ENCODE peak calls at places on chromosomes 12 and 14, in eight cellular contexts. One of them, this sample, is unnamed.

GRCh38 chr12:105573574-105573973 is 243.1 kb downstream of the C12orf75 start:
- DNase-seq in astrocyte of the spinal cord: no peak
- DNase-seq in keratinocyte: no peak
- DNase-seq in dorsolateral prefrontal cortex: no peak
- DNase-seq in OCI-LY7: no peak
- DNase-seq in AG09319: no peak
- DNase-seq in cardiac fibroblast: no peak
- DNase-seq in foreskin fibroblast: no peak
- DNase-seq in this sample: no peak

GRCh38 chr12:128245106-128245505 is 21.9 kb upstream of the TMEM132C start:
- DNase-seq in OCI-LY7: no peak
- DNase-seq in cardiac fibroblast: no peak
- DNase-seq in foreskin fibroblast: no peak
- DNase-seq in AG09319: no peak
- DNase-seq in dorsolateral prefrontal cortex: no peak
- DNase-seq in keratinocyte: no peak
- DNase-seq in astrocyte of the spinal cord: no peak
- DNase-seq in this sample: no peak

GRCh38 chr14:77299776-77300175 is 20.9 kb downstream of the POMT2 start:
- DNase-seq in OCI-LY7: no peak
- DNase-seq in keratinocyte: no peak
- DNase-seq in foreskin fibroblast: no peak
- DNase-seq in cardiac fibroblast: no peak
- DNase-seq in AG09319: no peak
- DNase-seq in dorsolateral prefrontal cortex: no peak
- DNase-seq in astrocyte of the spinal cord: no peak
- DNase-seq in this sample: no peak

GRCh38 chr14:57714487-57714899 is 151.4 kb downstream of the SLC35F4 start:
- DNase-seq in astrocyte of the spinal cord: no peak
- DNase-seq in cardiac fibroblast: no peak
- DNase-seq in dorsolateral prefrontal cortex: no peak
- DNase-seq in OCI-LY7: no peak
- DNase-seq in foreskin fibroblast: no peak
- DNase-seq in keratinocyte: no peak
- DNase-seq in AG09319: no peak
- DNase-seq in this sample: no peak

GRCh38 chr14:89327771-89328212 is 89.2 kb downstream of the FOXN3 start:
- DNase-seq in keratinocyte: no peak
- DNase-seq in dorsolateral prefrontal cortex: no peak
- DNase-seq in OCI-LY7: no peak
- DNase-seq in astrocyte of the spinal cord: peak
- DNase-seq in AG09319: no peak
- DNase-seq in foreskin fibroblast: peak
- DNase-seq in cardiac fibroblast: no peak
- DNase-seq in this sample: peak

GRCh38 chr12:115709410-115710065 is 568.0 kb downstream of the MED13L start:
- DNase-seq in astrocyte of the spinal cord: no peak
- DNase-seq in dorsolateral prefrontal cortex: no peak
- DNase-seq in cardiac fibroblast: peak
- DNase-seq in AG09319: peak
- DNase-seq in OCI-LY7: no peak
- DNase-seq in foreskin fibroblast: peak
- DNase-seq in keratinocyte: no peak
- DNase-seq in this sample: no peak

GRCh38 chr12:109418848-109419474 is 58.1 kb downstream of the KCTD10 start:
- DNase-seq in keratinocyte: no peak
- DNase-seq in cardiac fibroblast: no peak
- DNase-seq in AG09319: no peak
- DNase-seq in OCI-LY7: no peak
- DNase-seq in dorsolateral prefrontal cortex: no peak
- DNase-seq in astrocyte of the spinal cord: no peak
- DNase-seq in foreskin fibroblast: no peak
- DNase-seq in this sample: no peak

GRCh38 chr12:56636675-56637540 is 6.8 kb upstream of the BAZ2A start:
- DNase-seq in dorsolateral prefrontal cortex: peak
- DNase-seq in astrocyte of the spinal cord: peak
- DNase-seq in cardiac fibroblast: peak
- DNase-seq in AG09319: peak
- DNase-seq in OCI-LY7: peak
- DNase-seq in foreskin fibroblast: peak
- DNase-seq in keratinocyte: peak
- DNase-seq in this sample: peak

GRCh38 chr14:95725685-95726336 is 11.9 kb upstream of the TCL1A start:
- DNase-seq in cardiac fibroblast: no peak
- DNase-seq in AG09319: no peak
- DNase-seq in foreskin fibroblast: no peak
- DNase-seq in dorsolateral prefrontal cortex: no peak
- DNase-seq in astrocyte of the spinal cord: no peak
- DNase-seq in keratinocyte: no peak
- DNase-seq in OCI-LY7: peak
- DNase-seq in this sample: no peak

DNA sequence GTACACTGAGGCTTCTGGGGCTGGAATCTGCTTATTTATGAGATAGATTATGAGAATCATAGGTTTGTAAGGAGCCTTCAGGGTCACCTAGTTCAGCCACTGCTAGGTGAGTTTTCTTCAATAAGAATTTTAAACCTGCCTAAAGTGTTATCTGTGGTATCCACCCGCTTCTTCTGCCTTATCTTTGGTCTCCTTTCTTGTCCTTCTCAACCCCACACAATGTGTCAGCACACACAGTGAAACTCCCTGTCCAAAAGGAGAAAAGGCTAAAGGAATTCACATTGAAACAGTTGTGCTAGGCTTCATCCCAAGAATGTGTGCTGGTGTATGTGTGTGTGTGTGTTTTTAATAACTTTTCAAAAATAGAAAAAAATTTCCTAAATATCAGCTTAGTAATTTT is 259.3 kb upstream of the BTG1 start:
- DNase-seq in foreskin fibroblast: no peak
- DNase-seq in cardiac fibroblast: no peak
- DNase-seq in OCI-LY7: no peak
- DNase-seq in astrocyte of the spinal cord: no peak
- DNase-seq in keratinocyte: no peak
- DNase-seq in dorsolateral prefrontal cortex: no peak
- DNase-seq in AG09319: no peak
- DNase-seq in this sample: no peak
- TF ChIP-seq CTCF in foreskin fibroblast: no peak
- TF ChIP-seq CTCF in cardiac fibroblast: no peak
- TF ChIP-seq CTCF in OCI-LY7: no peak
- TF ChIP-seq CTCF in astrocyte of the spinal cord: no peak
- TF ChIP-seq CTCF in keratinocyte: no peak
- TF ChIP-seq CTCF in dorsolateral prefrontal cortex: no peak
- TF ChIP-seq CTCF in AG09319: no peak
- TF ChIP-seq CTCF in this sample: no peak

GRCh38 chr14:105116451-105117256 is 51.4 kb upstream of the GPR132 start:
- DNase-seq in AG09319: no peak
- DNase-seq in cardiac fibroblast: no peak
- DNase-seq in OCI-LY7: no peak
- DNase-seq in astrocyte of the spinal cord: no peak
- DNase-seq in foreskin fibroblast: no peak
- DNase-seq in dorsolateral prefrontal cortex: no peak
- DNase-seq in keratinocyte: no peak
- DNase-seq in this sample: no peak
- TF ChIP-seq CTCF in AG09319: no peak
- TF ChIP-seq CTCF in cardiac fibroblast: no peak
- TF ChIP-seq CTCF in OCI-LY7: no peak
- TF ChIP-seq CTCF in astrocyte of the spinal cord: no peak
- TF ChIP-seq CTCF in foreskin fibroblast: no peak
- TF ChIP-seq CTCF in dorsolateral prefrontal cortex: no peak
- TF ChIP-seq CTCF in keratinocyte: no peak
- TF ChIP-seq CTCF in this sample: no peak

DNA sequence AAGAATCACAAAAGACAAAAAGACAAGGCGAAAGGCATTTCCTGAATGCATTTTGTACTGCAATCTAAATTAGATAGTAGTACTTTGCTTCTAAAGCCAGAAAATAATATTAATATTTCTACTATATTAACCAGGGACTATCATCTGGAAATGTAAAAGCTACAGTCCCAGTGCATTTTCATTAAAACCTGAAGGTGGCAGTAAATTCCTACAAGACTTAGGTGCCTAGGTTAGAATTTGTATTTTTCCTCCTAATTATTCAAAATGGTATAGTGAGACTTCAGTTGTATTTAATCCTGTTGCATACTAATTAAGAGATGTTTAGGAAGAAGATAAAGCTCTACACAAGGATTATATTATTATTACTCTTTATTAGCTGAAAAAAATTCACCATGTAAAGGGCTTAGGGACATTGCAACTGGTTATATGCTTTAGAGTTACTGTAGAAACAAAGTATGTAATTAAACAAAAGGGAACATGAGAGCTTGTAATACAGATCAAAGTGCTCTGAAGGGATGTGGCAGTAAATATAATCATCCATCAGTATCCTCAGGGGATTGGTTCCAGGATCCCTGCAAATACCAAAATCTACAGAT is 53.6 kb downstream of the BRMS1L start:
- DNase-seq in AG09319: no peak
- DNase-seq in cardiac fibroblast: peak
- DNase-seq in keratinocyte: no peak
- DNase-seq in OCI-LY7: peak
- DNase-seq in dorsolateral prefrontal cortex: no peak
- DNase-seq in astrocyte of the spinal cord: peak
- DNase-seq in foreskin fibroblast: peak
- DNase-seq in this sample: no peak
- TF ChIP-seq CTCF in AG09319: peak
- TF ChIP-seq CTCF in cardiac fibroblast: peak
- TF ChIP-seq CTCF in keratinocyte: no peak
- TF ChIP-seq CTCF in OCI-LY7: peak
- TF ChIP-seq CTCF in dorsolateral prefrontal cortex: peak
- TF ChIP-seq CTCF in astrocyte of the spinal cord: peak
- TF ChIP-seq CTCF in foreskin fibroblast: peak
- TF ChIP-seq CTCF in this sample: peak

GRCh38 chr12:123105427-123105826 is 45.5 kb downstream of the PITPNM2 start:
- DNase-seq in AG09319: no peak
- DNase-seq in OCI-LY7: no peak
- DNase-seq in dorsolateral prefrontal cortex: no peak
- DNase-seq in astrocyte of the spinal cord: peak
- DNase-seq in foreskin fibroblast: no peak
- DNase-seq in keratinocyte: no peak
- DNase-seq in cardiac fibroblast: no peak
- DNase-seq in this sample: no peak

GRCh38 chr12:123102781-123103503 is 47.9 kb downstream of the PITPNM2 start:
- DNase-seq in cardiac fibroblast: no peak
- DNase-seq in OCI-LY7: no peak
- DNase-seq in astrocyte of the spinal cord: no peak
- DNase-seq in AG09319: no peak
- DNase-seq in keratinocyte: no peak
- DNase-seq in dorsolateral prefrontal cortex: no peak
- DNase-seq in foreskin fibroblast: no peak
- DNase-seq in this sample: no peak

GRCh38 chr12:123102381-123102780 is 48.5 kb downstream of the PITPNM2 start:
- DNase-seq in AG09319: no peak
- DNase-seq in dorsolateral prefrontal cortex: no peak
- DNase-seq in astrocyte of the spinal cord: no peak
- DNase-seq in cardiac fibroblast: no peak
- DNase-seq in foreskin fibroblast: no peak
- DNase-seq in OCI-LY7: no peak
- DNase-seq in keratinocyte: no peak
- DNase-seq in this sample: no peak

GRCh38 chr12:123106640-123107359 is 44.1 kb downstream of the PITPNM2 start:
- DNase-seq in AG09319: no peak
- DNase-seq in OCI-LY7: peak
- DNase-seq in foreskin fibroblast: no peak
- DNase-seq in dorsolateral prefrontal cortex: no peak
- DNase-seq in keratinocyte: no peak
- DNase-seq in cardiac fibroblast: no peak
- DNase-seq in astrocyte of the spinal cord: no peak
- DNase-seq in this sample: no peak

GRCh38 chr12:123104809-123105208 is 46.1 kb downstream of the PITPNM2 start:
- DNase-seq in astrocyte of the spinal cord: no peak
- DNase-seq in AG09319: no peak
- DNase-seq in keratinocyte: no peak
- DNase-seq in OCI-LY7: no peak
- DNase-seq in dorsolateral prefrontal cortex: no peak
- DNase-seq in cardiac fibroblast: no peak
- DNase-seq in foreskin fibroblast: no peak
- DNase-seq in this sample: no peak
- TF ChIP-seq CTCF in astrocyte of the spinal cord: no peak
- TF ChIP-seq CTCF in AG09319: no peak
- TF ChIP-seq CTCF in keratinocyte: no peak
- TF ChIP-seq CTCF in OCI-LY7: no peak
- TF ChIP-seq CTCF in dorsolateral prefrontal cortex: no peak
- TF ChIP-seq CTCF in cardiac fibroblast: no peak
- TF ChIP-seq CTCF in foreskin fibroblast: no peak
- TF ChIP-seq CTCF in this sample: no peak

DNA sequence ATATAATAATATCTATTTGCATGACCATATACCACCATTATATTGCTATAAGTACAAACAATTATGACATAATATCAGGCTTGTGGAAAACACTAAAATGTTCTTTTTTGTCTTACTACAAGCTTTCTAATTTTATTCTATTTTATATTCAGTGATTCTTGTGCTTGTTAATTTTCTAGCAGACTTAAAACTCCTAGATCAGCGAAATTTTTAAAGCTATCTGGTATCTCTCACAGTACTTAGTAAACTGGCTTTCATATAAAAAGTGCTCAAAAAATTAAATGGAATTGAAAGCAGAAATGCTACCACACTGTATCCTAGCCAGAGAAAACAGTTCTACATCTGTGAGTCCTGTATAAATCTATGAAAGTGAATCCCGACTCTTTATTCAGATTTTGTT is 105.3 kb downstream of the PAX9 start:
- DNase-seq in foreskin fibroblast: no peak
- DNase-seq in astrocyte of the spinal cord: no peak
- DNase-seq in OCI-LY7: no peak
- DNase-seq in dorsolateral prefrontal cortex: no peak
- DNase-seq in AG09319: no peak
- DNase-seq in cardiac fibroblast: no peak
- DNase-seq in keratinocyte: no peak
- DNase-seq in this sample: no peak
- TF ChIP-seq CTCF in foreskin fibroblast: no peak
- TF ChIP-seq CTCF in astrocyte of the spinal cord: no peak
- TF ChIP-seq CTCF in OCI-LY7: no peak
- TF ChIP-seq CTCF in dorsolateral prefrontal cortex: no peak
- TF ChIP-seq CTCF in AG09319: no peak
- TF ChIP-seq CTCF in cardiac fibroblast: no peak
- TF ChIP-seq CTCF in keratinocyte: no peak
- TF ChIP-seq CTCF in this sample: no peak